ENCODE peak calls at places on chromosomes 7 and 10, in five cellular contexts. Y is GM12892, G is HepG2, L is K562, A is H1. I is an unnamed sample.

GRCh38 chr7:130960208-130960988 is 226.4 kb upstream of the KLF14 start:
- DNase-seq in Y (no peak), G (no peak), L (peak; percentile 36), A (no peak), I (no peak)

GRCh38 chr10:114893248-114893647 is 44.7 kb upstream of the TRUB1 start:
- DNase-seq in Y (no peak), G (peak; percentile 20), L (peak; percentile 55), A (no peak), I (no peak)

GRCh38 chr10:125038637-125039036 is 96.7 kb downstream of the ZRANB1 start:
- DNase-seq in Y (no peak), G (peak; percentile 23), L (no peak), A (no peak), I (no peak)

GRCh38 chr7:42931447-42931833 is 534 bp downstream of the PSMA2 start:
- DNase-seq in Y (no peak), G (no peak), L (no peak), A (no peak), I (no peak)

GRCh38 chr10:78736926-78737618 is 331.7 kb upstream of the ZMIZ1 start:
- DNase-seq in Y (no peak), G (no peak), L (no peak), A (no peak), I (no peak)

GRCh38 chr7:153835712-153836265 is 216.4 kb upstream of the DPP6 start:
- DNase-seq in Y (no peak), G (no peak), L (no peak), A (no peak), I (no peak)

GRCh38 chr7:47999413-47999812 is 20.0 kb upstream of the HUS1 start:
- DNase-seq in Y (no peak), G (no peak), L (no peak), A (no peak), I (no peak)

GRCh38 chr7:11786186-11786585 is 45.8 kb downstream of the THSD7A start:
- DNase-seq in Y (no peak), G (no peak), L (no peak), A (no peak), I (no peak)

GRCh38 chr7:158726277-158726807 is 21.7 kb upstream of the NCAPG2 start:
- DNase-seq in Y (no peak), G (no peak), L (no peak), A (peak; percentile 31), I (no peak)

GRCh38 chr10:60134548-60134947 is 228.2 kb upstream of the CCDC6 start:
- DNase-seq in Y (no peak), G (no peak), L (no peak), A (no peak), I (no peak)

GRCh38 chr10:26914898-26915297 is 54.1 kb upstream of the ABI1 start:
- DNase-seq in Y (no peak), G (no peak), L (no peak), A (no peak), I (no peak)

GRCh38 chr10:17144757-17145156 is 15.1 kb upstream of the CUBN start:
- DNase-seq in Y (no peak), G (no peak), L (no peak), A (no peak), I (no peak)

GRCh38 chr10:133292919-133293809 is 15.5 kb downstream of the TUBGCP2 start:
- DNase-seq in Y (no peak), G (no peak), L (no peak), A (no peak), I (no peak)

GRCh38 chr10:133293810-133294119 is 14.9 kb downstream of the TUBGCP2 start:
- DNase-seq in Y (no peak), G (no peak), L (no peak), A (no peak), I (no peak)

GRCh38 chr10:133297504-133297903 is 11.2 kb downstream of the TUBGCP2 start:
- DNase-seq in Y (no peak), G (no peak), L (no peak), A (no peak), I (no peak)

GRCh38 chr10:133295426-133296320 is 13.0 kb downstream of the TUBGCP2 start:
- DNase-seq in Y (no peak), G (no peak), L (no peak), A (no peak), I (no peak)

DNA sequence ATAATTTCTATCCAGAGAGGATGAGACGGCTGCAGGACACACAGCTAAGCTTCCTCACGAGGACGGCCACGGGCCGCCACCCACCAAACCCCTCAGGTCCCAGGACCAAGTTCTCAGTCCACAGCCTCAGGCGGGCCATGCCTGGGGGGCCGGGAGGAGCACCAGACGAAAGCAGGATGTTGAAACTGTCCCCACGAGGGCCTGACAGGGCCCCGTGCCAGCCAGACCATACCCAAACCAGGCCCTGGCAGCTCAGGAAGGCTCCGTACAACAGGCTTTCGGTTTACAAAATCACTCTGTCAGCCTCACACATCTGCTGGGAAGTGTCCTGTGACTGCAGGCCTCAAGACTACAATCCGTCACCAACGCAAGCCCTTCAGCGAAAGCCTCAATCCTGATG is 14.5 kb downstream of the TUBGCP2 start:
- DNase-seq in Y (no peak), G (no peak), L (no peak), A (no peak), I (no peak)
- TF ChIP-seq POLR2A in Y (no peak), G (no peak), L (no peak), A (no peak), I (no peak)

GRCh38 chr10:119826777-119827176 is 45.9 kb downstream of the MCMBP start:
- DNase-seq in Y (no peak), G (no peak), L (no peak), A (no peak), I (no peak)
- TF ChIP-seq TAF1 in Y (no peak), G (no peak), L (no peak), A (no peak), I (no peak)

DNA sequence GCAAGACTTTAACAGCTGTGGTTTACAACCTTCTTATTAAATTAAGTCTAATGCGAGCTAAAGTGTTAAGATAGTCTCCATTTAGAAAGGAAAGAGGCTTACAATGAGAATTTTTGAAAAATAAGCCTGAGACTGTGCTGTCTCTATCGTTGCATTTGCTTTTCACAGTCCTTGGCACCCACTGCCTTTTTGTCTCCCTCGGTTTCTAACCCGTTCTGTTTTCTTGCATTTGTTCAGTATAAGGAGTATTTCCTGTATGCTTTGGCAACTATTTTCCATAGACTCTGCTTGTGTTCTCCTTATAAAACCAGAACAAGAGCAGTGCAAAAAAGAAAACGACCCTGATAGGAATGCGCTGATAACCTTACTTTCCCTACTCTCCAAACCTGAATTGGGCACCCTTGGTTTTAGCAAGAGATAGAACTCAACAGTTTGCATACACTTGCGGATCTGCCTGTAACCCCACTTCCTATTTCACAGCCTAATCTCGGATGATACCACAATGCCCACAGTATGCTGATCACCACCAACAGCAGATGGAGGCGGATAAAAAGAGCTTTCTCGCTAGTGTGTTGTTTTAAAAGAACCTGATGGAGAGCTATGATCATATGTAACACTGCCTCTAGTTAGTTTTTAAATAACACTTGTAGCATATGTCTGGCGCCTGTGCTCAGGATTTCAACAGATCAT is 1.5 kb upstream of the ARHGAP12 start:
- DNase-seq in Y (no peak), G (no peak), L (no peak), A (no peak), I (no peak)
- TF ChIP-seq POLR2A in Y (no peak), G (no peak), L (no peak), A (no peak), I (no peak)

DNA sequence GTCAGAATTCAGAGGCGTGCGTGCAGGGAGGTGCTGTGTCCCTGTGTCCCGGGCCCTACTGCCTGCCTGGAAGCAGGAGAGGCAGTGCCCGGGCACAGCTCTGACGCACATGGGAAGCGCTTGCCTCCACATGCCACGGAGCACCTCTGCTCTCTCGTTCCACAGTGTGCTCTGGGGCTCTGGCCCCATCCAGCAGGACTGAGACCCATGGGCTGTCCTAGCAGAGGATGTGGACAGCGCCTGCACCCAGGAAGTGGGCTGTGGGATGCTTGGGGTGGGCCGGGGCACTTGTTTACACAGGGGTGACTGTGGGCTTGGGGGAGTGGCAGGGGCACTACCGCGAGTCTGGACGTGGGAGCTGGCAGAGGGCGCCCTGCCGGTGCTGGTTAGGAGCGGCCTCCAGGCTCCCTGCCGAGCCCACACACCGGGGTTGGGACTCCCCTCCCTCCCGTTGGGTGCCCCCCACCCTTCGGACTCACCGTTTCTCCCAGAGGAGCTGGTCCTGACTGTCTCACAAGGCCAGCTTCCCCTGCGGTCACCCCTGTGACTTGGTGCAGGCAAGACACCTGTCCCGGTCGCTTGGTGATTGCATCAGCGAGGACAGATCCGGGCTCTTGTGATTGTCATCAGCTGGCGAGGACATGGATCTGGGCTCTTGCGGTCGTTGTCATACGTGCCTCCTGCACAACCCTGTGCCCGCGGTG is 83.2 kb downstream of the NKX6-2 start:
- DNase-seq in Y (no peak), G (no peak), L (no peak), A (no peak), I (no peak)
- TF ChIP-seq TAF1 in Y (no peak), G (no peak), L (no peak), A (no peak), I (no peak)